ENCODE peak calls at places on chromosomes 6 and 20, in ten cellular contexts. One of them, this sample, is unnamed.

GRCh38 chr6:96898241-96898851 is 655 bp upstream of the NDUFAF4 start:
- DNase-seq in BJ: peak
- DNase-seq in fibroblast of the aortic adventitia: peak
- DNase-seq in tibial artery: no peak
- DNase-seq in B cell: no peak
- DNase-seq in mesothelial cell of epicardium: no peak
- DNase-seq in coronary artery: no peak
- DNase-seq in endodermal cell: no peak
- DNase-seq in transverse colon: no peak
- DNase-seq in H9: no peak
- DNase-seq in this sample: no peak

GRCh38 chr6:113148576-113148975 is 708.6 kb upstream of the MARCKS start:
- DNase-seq in BJ: no peak
- DNase-seq in tibial artery: no peak
- DNase-seq in H9: no peak
- DNase-seq in transverse colon: no peak
- DNase-seq in mesothelial cell of epicardium: no peak
- DNase-seq in coronary artery: no peak
- DNase-seq in endodermal cell: no peak
- DNase-seq in fibroblast of the aortic adventitia: peak
- DNase-seq in B cell: no peak
- DNase-seq in this sample: no peak

GRCh38 chr6:17381429-17382147 is 11.8 kb upstream of the CAP2 start:
- DNase-seq in transverse colon: no peak
- DNase-seq in mesothelial cell of epicardium: no peak
- DNase-seq in BJ: no peak
- DNase-seq in endodermal cell: no peak
- DNase-seq in B cell: no peak
- DNase-seq in coronary artery: peak
- DNase-seq in H9: no peak
- DNase-seq in fibroblast of the aortic adventitia: peak
- DNase-seq in tibial artery: peak
- DNase-seq in this sample: no peak

GRCh38 chr20:25048519-25048952 is 9.4 kb downstream of the ACSS1 start:
- DNase-seq in endodermal cell: peak
- DNase-seq in transverse colon: peak
- DNase-seq in tibial artery: peak
- DNase-seq in H9: no peak
- DNase-seq in fibroblast of the aortic adventitia: no peak
- DNase-seq in BJ: no peak
- DNase-seq in coronary artery: peak
- DNase-seq in B cell: no peak
- DNase-seq in mesothelial cell of epicardium: no peak
- DNase-seq in this sample: no peak

GRCh38 chr20:30168800-30169138 is 1088.7 kb upstream of the DEFB115 start:
- DNase-seq in coronary artery: no peak
- DNase-seq in mesothelial cell of epicardium: no peak
- DNase-seq in fibroblast of the aortic adventitia: no peak
- DNase-seq in H9: no peak
- DNase-seq in BJ: no peak
- DNase-seq in tibial artery: no peak
- DNase-seq in B cell: no peak
- DNase-seq in transverse colon: no peak
- DNase-seq in endodermal cell: no peak
- DNase-seq in this sample: no peak

GRCh38 chr6:52297433-52297832 is 12.9 kb upstream of the MCM3 start:
- DNase-seq in tibial artery: no peak
- DNase-seq in BJ: no peak
- DNase-seq in H9: no peak
- DNase-seq in coronary artery: no peak
- DNase-seq in fibroblast of the aortic adventitia: no peak
- DNase-seq in mesothelial cell of epicardium: no peak
- DNase-seq in endodermal cell: no peak
- DNase-seq in transverse colon: no peak
- DNase-seq in B cell: no peak
- DNase-seq in this sample: no peak

GRCh38 chr6:89385846-89386245 is 26.2 kb downstream of the RRAGD start:
- DNase-seq in endodermal cell: no peak
- DNase-seq in transverse colon: no peak
- DNase-seq in H9: no peak
- DNase-seq in fibroblast of the aortic adventitia: no peak
- DNase-seq in B cell: no peak
- DNase-seq in coronary artery: no peak
- DNase-seq in mesothelial cell of epicardium: no peak
- DNase-seq in tibial artery: no peak
- DNase-seq in BJ: no peak
- DNase-seq in this sample: no peak

GRCh38 chr20:9185511-9185910 is 116.6 kb downstream of the PLCB4 start:
- DNase-seq in mesothelial cell of epicardium: no peak
- DNase-seq in transverse colon: no peak
- DNase-seq in B cell: no peak
- DNase-seq in endodermal cell: peak
- DNase-seq in H9: no peak
- DNase-seq in coronary artery: no peak
- DNase-seq in fibroblast of the aortic adventitia: no peak
- DNase-seq in BJ: no peak
- DNase-seq in tibial artery: no peak
- DNase-seq in this sample: no peak

GRCh38 chr6:104995989-104996617 is 39.2 kb downstream of the LIN28B start:
- DNase-seq in BJ: no peak
- DNase-seq in endodermal cell: no peak
- DNase-seq in fibroblast of the aortic adventitia: peak
- DNase-seq in B cell: no peak
- DNase-seq in transverse colon: no peak
- DNase-seq in coronary artery: no peak
- DNase-seq in H9: no peak
- DNase-seq in tibial artery: no peak
- DNase-seq in mesothelial cell of epicardium: no peak
- DNase-seq in this sample: no peak
- TF ChIP-seq CTCF in BJ: peak
- TF ChIP-seq CTCF in endodermal cell: no peak
- TF ChIP-seq CTCF in fibroblast of the aortic adventitia: no peak
- TF ChIP-seq CTCF in B cell: no peak
- TF ChIP-seq CTCF in transverse colon: peak
- TF ChIP-seq CTCF in coronary artery: no peak
- TF ChIP-seq CTCF in H9: no peak
- TF ChIP-seq CTCF in tibial artery: no peak
- TF ChIP-seq CTCF in mesothelial cell of epicardium: no peak
- TF ChIP-seq CTCF in this sample: no peak

GRCh38 chr6:29375191-29375590 is at the start of gene OR12D3:
- DNase-seq in fibroblast of the aortic adventitia: no peak
- DNase-seq in tibial artery: no peak
- DNase-seq in H9: no peak
- DNase-seq in B cell: no peak
- DNase-seq in endodermal cell: no peak
- DNase-seq in transverse colon: no peak
- DNase-seq in BJ: no peak
- DNase-seq in coronary artery: no peak
- DNase-seq in mesothelial cell of epicardium: no peak
- DNase-seq in this sample: no peak

GRCh38 chr6:29376003-29376402 is 912 bp upstream of the OR12D3 start:
- DNase-seq in transverse colon: no peak
- DNase-seq in endodermal cell: no peak
- DNase-seq in coronary artery: no peak
- DNase-seq in H9: no peak
- DNase-seq in mesothelial cell of epicardium: no peak
- DNase-seq in BJ: no peak
- DNase-seq in tibial artery: no peak
- DNase-seq in fibroblast of the aortic adventitia: no peak
- DNase-seq in B cell: no peak
- DNase-seq in this sample: no peak
- TF ChIP-seq CTCF in transverse colon: no peak
- TF ChIP-seq CTCF in endodermal cell: peak
- TF ChIP-seq CTCF in coronary artery: no peak
- TF ChIP-seq CTCF in H9: peak
- TF ChIP-seq CTCF in mesothelial cell of epicardium: no peak
- TF ChIP-seq CTCF in BJ: no peak
- TF ChIP-seq CTCF in tibial artery: no peak
- TF ChIP-seq CTCF in fibroblast of the aortic adventitia: no peak
- TF ChIP-seq CTCF in B cell: no peak
- TF ChIP-seq CTCF in this sample: peak

DNA sequence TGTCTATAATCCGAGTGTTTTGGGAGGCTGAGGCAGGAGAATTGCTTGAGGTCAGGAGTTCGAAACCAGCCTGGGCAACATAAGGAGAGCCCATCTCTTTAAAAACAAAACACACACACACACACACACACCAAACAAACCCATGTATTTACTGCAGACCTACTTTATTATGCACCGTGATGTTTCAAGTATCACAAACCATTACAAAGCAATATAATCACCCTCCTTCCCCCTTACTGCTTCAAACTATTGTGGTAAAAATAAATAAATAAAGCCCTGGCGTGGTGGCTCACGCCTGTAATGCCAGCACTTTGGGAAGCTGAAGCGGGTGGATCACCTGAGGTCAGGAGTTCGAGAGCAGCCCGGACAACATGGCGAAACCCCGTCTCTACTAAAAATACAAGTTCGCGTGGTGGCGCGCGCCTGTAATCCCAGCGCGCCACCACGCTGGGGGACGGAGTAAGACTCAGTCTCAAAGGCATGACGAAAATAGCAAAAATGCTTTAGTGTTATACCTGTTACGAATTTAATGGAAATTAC is 1.5 kb downstream of the TBCC start:
- DNase-seq in BJ: no peak
- DNase-seq in mesothelial cell of epicardium: no peak
- DNase-seq in B cell: no peak
- DNase-seq in coronary artery: no peak
- DNase-seq in tibial artery: peak
- DNase-seq in transverse colon: no peak
- DNase-seq in endodermal cell: no peak
- DNase-seq in fibroblast of the aortic adventitia: no peak
- DNase-seq in H9: no peak
- DNase-seq in this sample: no peak
- TF ChIP-seq CTCF in BJ: no peak
- TF ChIP-seq CTCF in mesothelial cell of epicardium: no peak
- TF ChIP-seq CTCF in B cell: no peak
- TF ChIP-seq CTCF in coronary artery: no peak
- TF ChIP-seq CTCF in tibial artery: no peak
- TF ChIP-seq CTCF in transverse colon: no peak
- TF ChIP-seq CTCF in endodermal cell: no peak
- TF ChIP-seq CTCF in fibroblast of the aortic adventitia: no peak
- TF ChIP-seq CTCF in H9: no peak
- TF ChIP-seq CTCF in this sample: no peak

GRCh38 chr6:30556006-30556713 is at the start of gene GNL1:
- DNase-seq in BJ: peak
- DNase-seq in fibroblast of the aortic adventitia: peak
- DNase-seq in coronary artery: peak
- DNase-seq in endodermal cell: peak
- DNase-seq in mesothelial cell of epicardium: peak
- DNase-seq in B cell: peak
- DNase-seq in H9: peak
- DNase-seq in tibial artery: peak
- DNase-seq in transverse colon: peak
- DNase-seq in this sample: peak
- TF ChIP-seq CTCF in BJ: no peak
- TF ChIP-seq CTCF in fibroblast of the aortic adventitia: no peak
- TF ChIP-seq CTCF in coronary artery: no peak
- TF ChIP-seq CTCF in endodermal cell: no peak
- TF ChIP-seq CTCF in mesothelial cell of epicardium: no peak
- TF ChIP-seq CTCF in B cell: no peak
- TF ChIP-seq CTCF in H9: no peak
- TF ChIP-seq CTCF in tibial artery: no peak
- TF ChIP-seq CTCF in transverse colon: no peak
- TF ChIP-seq CTCF in this sample: no peak

GRCh38 chr20:44231713-44232468 is 15.2 kb upstream of the GDAP1L1 start:
- DNase-seq in B cell: no peak
- DNase-seq in fibroblast of the aortic adventitia: no peak
- DNase-seq in BJ: no peak
- DNase-seq in endodermal cell: peak
- DNase-seq in coronary artery: no peak
- DNase-seq in tibial artery: no peak
- DNase-seq in transverse colon: no peak
- DNase-seq in H9: peak
- DNase-seq in mesothelial cell of epicardium: no peak
- DNase-seq in this sample: no peak
- TF ChIP-seq CTCF in B cell: no peak
- TF ChIP-seq CTCF in fibroblast of the aortic adventitia: no peak
- TF ChIP-seq CTCF in BJ: no peak
- TF ChIP-seq CTCF in endodermal cell: no peak
- TF ChIP-seq CTCF in coronary artery: no peak
- TF ChIP-seq CTCF in tibial artery: no peak
- TF ChIP-seq CTCF in transverse colon: no peak
- TF ChIP-seq CTCF in H9: no peak
- TF ChIP-seq CTCF in mesothelial cell of epicardium: no peak
- TF ChIP-seq CTCF in this sample: no peak

GRCh38 chr6:149888113-149888512 is 9.8 kb downstream of the RAET1E start:
- DNase-seq in B cell: no peak
- DNase-seq in BJ: no peak
- DNase-seq in fibroblast of the aortic adventitia: no peak
- DNase-seq in coronary artery: no peak
- DNase-seq in endodermal cell: no peak
- DNase-seq in mesothelial cell of epicardium: no peak
- DNase-seq in transverse colon: peak
- DNase-seq in H9: no peak
- DNase-seq in tibial artery: no peak
- DNase-seq in this sample: no peak

GRCh38 chr6:149888659-149889058 is 9.3 kb downstream of the RAET1E start:
- DNase-seq in coronary artery: no peak
- DNase-seq in tibial artery: no peak
- DNase-seq in mesothelial cell of epicardium: no peak
- DNase-seq in fibroblast of the aortic adventitia: no peak
- DNase-seq in H9: no peak
- DNase-seq in B cell: no peak
- DNase-seq in endodermal cell: no peak
- DNase-seq in transverse colon: no peak
- DNase-seq in BJ: no peak
- DNase-seq in this sample: no peak

GRCh38 chr6:149890629-149891045 is 7.3 kb downstream of the RAET1E start:
- DNase-seq in coronary artery: no peak
- DNase-seq in transverse colon: no peak
- DNase-seq in fibroblast of the aortic adventitia: no peak
- DNase-seq in endodermal cell: no peak
- DNase-seq in tibial artery: no peak
- DNase-seq in BJ: no peak
- DNase-seq in mesothelial cell of epicardium: no peak
- DNase-seq in H9: no peak
- DNase-seq in B cell: no peak
- DNase-seq in this sample: no peak

GRCh38 chr6:149889321-149889720 is 8.6 kb downstream of the RAET1E start:
- DNase-seq in endodermal cell: no peak
- DNase-seq in H9: no peak
- DNase-seq in transverse colon: no peak
- DNase-seq in coronary artery: no peak
- DNase-seq in BJ: no peak
- DNase-seq in tibial artery: no peak
- DNase-seq in fibroblast of the aortic adventitia: peak
- DNase-seq in B cell: no peak
- DNase-seq in mesothelial cell of epicardium: no peak
- DNase-seq in this sample: no peak

GRCh38 chr6:149891259-149891658 is 6.7 kb downstream of the RAET1E start:
- DNase-seq in B cell: no peak
- DNase-seq in endodermal cell: no peak
- DNase-seq in BJ: no peak
- DNase-seq in H9: no peak
- DNase-seq in coronary artery: no peak
- DNase-seq in transverse colon: no peak
- DNase-seq in fibroblast of the aortic adventitia: no peak
- DNase-seq in mesothelial cell of epicardium: no peak
- DNase-seq in tibial artery: no peak
- DNase-seq in this sample: no peak
- TF ChIP-seq CTCF in B cell: no peak
- TF ChIP-seq CTCF in endodermal cell: no peak
- TF ChIP-seq CTCF in BJ: no peak
- TF ChIP-seq CTCF in H9: no peak
- TF ChIP-seq CTCF in coronary artery: no peak
- TF ChIP-seq CTCF in transverse colon: no peak
- TF ChIP-seq CTCF in fibroblast of the aortic adventitia: no peak
- TF ChIP-seq CTCF in mesothelial cell of epicardium: no peak
- TF ChIP-seq CTCF in tibial artery: no peak
- TF ChIP-seq CTCF in this sample: no peak

GRCh38 chr6:36852481-36853147 is 13.4 kb upstream of the CPNE5 start:
- DNase-seq in coronary artery: no peak
- DNase-seq in mesothelial cell of epicardium: no peak
- DNase-seq in tibial artery: peak
- DNase-seq in endodermal cell: peak
- DNase-seq in BJ: no peak
- DNase-seq in H9: no peak
- DNase-seq in fibroblast of the aortic adventitia: peak
- DNase-seq in transverse colon: no peak
- DNase-seq in B cell: no peak
- DNase-seq in this sample: no peak
- TF ChIP-seq CTCF in coronary artery: no peak
- TF ChIP-seq CTCF in mesothelial cell of epicardium: no peak
- TF ChIP-seq CTCF in tibial artery: no peak
- TF ChIP-seq CTCF in endodermal cell: no peak
- TF ChIP-seq CTCF in BJ: peak
- TF ChIP-seq CTCF in H9: no peak
- TF ChIP-seq CTCF in fibroblast of the aortic adventitia: peak
- TF ChIP-seq CTCF in transverse colon: no peak
- TF ChIP-seq CTCF in B cell: no peak
- TF ChIP-seq CTCF in this sample: no peak